ENCODE peak calls at places on chromosomes 5 and 9, in nine cellular contexts. G is osteoblast, U is adrenal gland, Q is body of pancreas, W is psoas muscle, J is upper lobe of right lung, B is neuronal stem cell, I is fibroblast of lung, P is right cardiac atrium. A is an unnamed sample.
A peak's percentile ranks its signal among the peaks of the same experiment; 100 is the strongest.

GRCh38 chr9:18274693-18275092 is 199.3 kb upstream of the ADAMTSL1 start:
- DNase-seq in G (no peak), U (no peak), Q (no peak), W (no peak), J (no peak), B (no peak), I (peak; percentile 33), P (no peak), A (peak; percentile 23)

GRCh38 chr9:35232867-35233544 is 71.2 kb downstream of the UNC13B start:
- DNase-seq in G (no peak), U (no peak), Q (peak; percentile 3), W (no peak), J (no peak), B (no peak), I (no peak), P (no peak), A (no peak)

GRCh38 chr9:87467187-87467586 is 30.5 kb upstream of the DAPK1 start:
- DNase-seq in G (no peak), U (no peak), Q (no peak), W (no peak), J (no peak), B (no peak), I (no peak), P (no peak), A (no peak)

GRCh38 chr5:2120361-2120760 is 237.6 kb upstream of the IRX4 start:
- DNase-seq in G (no peak), U (no peak), Q (no peak), W (no peak), J (no peak), B (no peak), I (no peak), P (no peak), A (no peak)

GRCh38 chr9:80787636-80788035 is 901.7 kb downstream of the TLE1 start:
- DNase-seq in G (no peak), U (no peak), Q (no peak), W (no peak), J (no peak), B (no peak), I (no peak), P (no peak), A (no peak)

GRCh38 chr5:33319841-33320240 is 120.9 kb upstream of the TARS1 start:
- DNase-seq in G (no peak), U (no peak), Q (no peak), W (no peak), J (no peak), B (no peak), I (peak; percentile 67), P (no peak), A (peak; percentile 44)

GRCh38 chr9:89890326-89890980 is 285.6 kb downstream of the GADD45G start:
- DNase-seq in G (no peak), U (no peak), Q (no peak), W (no peak), J (no peak), B (no peak), I (no peak), P (no peak), A (no peak)

GRCh38 chr9:98034593-98035546 is 21.7 kb upstream of the NANS start:
- DNase-seq in G (peak; percentile 45), U (peak; percentile 83), Q (peak; percentile 85), W (peak; percentile 88), J (peak; percentile 82), B (peak; percentile 82), I (peak; percentile 45), P (peak; percentile 85), A (peak; percentile 78)

GRCh38 chr5:136046231-136046630 is 17.4 kb downstream of the TGFBI start:
- DNase-seq in G (no peak), U (no peak), Q (no peak), W (no peak), J (peak; percentile 40), B (no peak), I (no peak), P (no peak), A (no peak)

GRCh38 chr5:136042665-136043121 is 13.9 kb downstream of the TGFBI start:
- DNase-seq in G (peak; percentile 74), U (no peak), Q (no peak), W (no peak), J (no peak), B (no peak), I (peak; percentile 82), P (no peak), A (peak; percentile 49)

GRCh38 chr5:136043551-136043950 is 14.8 kb downstream of the TGFBI start:
- DNase-seq in G (no peak), U (no peak), Q (no peak), W (no peak), J (no peak), B (no peak), I (peak; percentile 48), P (no peak), A (peak; percentile 47)

GRCh38 chr5:136042156-136042555 is 13.4 kb downstream of the TGFBI start:
- DNase-seq in G (no peak), U (no peak), Q (no peak), W (no peak), J (no peak), B (no peak), I (no peak), P (no peak), A (no peak)

DNA sequence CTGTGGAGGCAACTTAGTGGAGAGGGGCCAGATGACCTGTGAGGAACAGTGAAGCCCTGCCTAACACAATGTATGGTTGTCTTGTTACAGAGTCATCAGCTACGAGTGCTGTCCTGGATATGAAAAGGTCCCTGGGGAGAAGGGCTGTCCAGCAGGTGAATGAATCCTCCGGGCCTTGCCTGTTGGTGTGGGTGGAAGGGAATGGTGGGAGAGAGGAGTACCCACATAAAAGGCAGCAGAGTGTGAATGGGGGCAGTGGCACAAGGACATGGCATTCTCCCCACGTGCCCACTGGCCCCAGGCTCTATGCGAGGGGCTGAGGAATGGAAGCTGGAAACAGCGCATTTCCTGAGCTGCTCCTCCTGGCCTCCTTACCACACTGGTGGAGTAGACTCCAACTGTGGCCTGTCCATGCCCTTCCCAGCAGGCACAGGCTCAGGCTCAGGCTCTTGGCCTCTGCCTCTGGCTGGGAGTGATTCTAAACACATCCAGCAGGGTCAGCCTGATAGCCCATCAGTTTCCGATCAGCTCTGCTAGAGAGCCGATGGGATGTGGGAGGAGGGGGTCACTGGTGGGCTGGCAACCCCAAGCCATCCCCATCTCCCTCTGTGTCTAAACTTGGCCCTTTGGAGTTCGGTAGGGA is 15.3 kb downstream of the TGFBI start:
- DNase-seq in G (no peak), U (no peak), Q (no peak), W (no peak), J (peak; percentile 40), B (no peak), I (no peak), P (no peak), A (no peak)
- H3K4me1 ChIP-seq in G (peaks cover 43% of the 10 kb centered on the region), U (no peaks in the 10 kb centered on the region), Q (no peaks in the 10 kb centered on the region), W (peaks cover 4% of the 10 kb centered on the region), J (no peaks in the 10 kb centered on the region), B (peaks cover 2% of the 10 kb centered on the region), I (no peaks in the 10 kb centered on the region), P (peaks cover 4% of the 10 kb centered on the region), A (peaks cover 13% of the 10 kb centered on the region)

DNA sequence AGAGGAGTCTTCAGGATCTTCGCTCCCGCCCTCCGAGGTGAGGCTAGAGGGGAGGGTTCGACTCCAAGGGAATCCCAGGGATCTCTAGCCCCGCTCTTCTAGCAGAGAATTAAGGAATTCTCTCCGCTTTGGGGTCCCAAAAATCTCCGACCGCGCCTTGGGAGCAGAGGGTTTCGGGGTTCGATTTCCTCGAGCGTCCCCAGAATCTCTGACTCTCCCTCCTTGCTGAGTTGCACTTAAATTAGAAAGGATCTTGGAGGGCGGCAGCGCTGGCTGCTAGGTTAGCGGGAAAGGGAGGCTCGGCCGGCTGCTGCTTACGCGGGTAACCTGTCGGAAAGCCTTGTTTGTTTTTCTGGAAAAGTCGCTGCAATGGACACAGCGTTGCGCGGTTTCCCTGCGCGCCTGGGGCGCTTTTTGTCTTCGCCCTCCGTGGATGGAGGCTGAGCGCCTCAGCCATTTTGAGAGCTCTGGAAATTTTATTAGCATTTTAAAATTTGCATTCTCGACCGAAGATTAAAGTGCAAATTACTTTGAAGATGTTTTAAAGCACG is 1.5 kb downstream of the DMRT1 start:
- DNase-seq in G (no peak), U (no peak), Q (no peak), W (no peak), J (no peak), B (peak; percentile 35), I (no peak), P (no peak), A (no peak)
- H3K4me3 ChIP-seq in G (no peak overlapping the region), U (no peak overlapping the region), Q (no peak overlapping the region), W (no peak overlapping the region), J (no peak overlapping the region), B (no peak overlapping the region), I (no peak overlapping the region), P (no peak overlapping the region), A (no peak overlapping the region)

GRCh38 chr5:98928802-98929122 is at the start of gene CHD1:
- DNase-seq in G (peak; percentile 97), U (peak; percentile 94), Q (peak; percentile 96), W (peak; percentile 98), J (peak; percentile 98), B (peak; percentile 97), I (peak; percentile 96), P (peak; percentile 95), A (peak; percentile 98)

GRCh38 chr5:98927988-98928801 is 612 bp downstream of the CHD1 start:
- DNase-seq in G (peak; percentile 92), U (peak; percentile 82), Q (peak; percentile 78), W (peak; percentile 77), J (peak; percentile 93), B (peak; percentile 53), I (peak; percentile 65), P (peak; percentile 80), A (peak; percentile 82)

GRCh38 chr5:98929123-98929981 is 545 bp upstream of the CHD1 start:
- DNase-seq in G (peak; percentile 98), U (peak; percentile 97), Q (peak; percentile 96), W (peak; percentile 100), J (peak; percentile 96), B (peak; percentile 86), I (peak; percentile 94), P (peak; percentile 98), A (peak; percentile 99)

GRCh38 chr5:98929982-98930355 is 1.2 kb upstream of the CHD1 start:
- DNase-seq in G (no peak), U (peak; percentile 27), Q (peak; percentile 27), W (no peak), J (no peak), B (no peak), I (no peak), P (no peak), A (peak; percentile 28)

DNA sequence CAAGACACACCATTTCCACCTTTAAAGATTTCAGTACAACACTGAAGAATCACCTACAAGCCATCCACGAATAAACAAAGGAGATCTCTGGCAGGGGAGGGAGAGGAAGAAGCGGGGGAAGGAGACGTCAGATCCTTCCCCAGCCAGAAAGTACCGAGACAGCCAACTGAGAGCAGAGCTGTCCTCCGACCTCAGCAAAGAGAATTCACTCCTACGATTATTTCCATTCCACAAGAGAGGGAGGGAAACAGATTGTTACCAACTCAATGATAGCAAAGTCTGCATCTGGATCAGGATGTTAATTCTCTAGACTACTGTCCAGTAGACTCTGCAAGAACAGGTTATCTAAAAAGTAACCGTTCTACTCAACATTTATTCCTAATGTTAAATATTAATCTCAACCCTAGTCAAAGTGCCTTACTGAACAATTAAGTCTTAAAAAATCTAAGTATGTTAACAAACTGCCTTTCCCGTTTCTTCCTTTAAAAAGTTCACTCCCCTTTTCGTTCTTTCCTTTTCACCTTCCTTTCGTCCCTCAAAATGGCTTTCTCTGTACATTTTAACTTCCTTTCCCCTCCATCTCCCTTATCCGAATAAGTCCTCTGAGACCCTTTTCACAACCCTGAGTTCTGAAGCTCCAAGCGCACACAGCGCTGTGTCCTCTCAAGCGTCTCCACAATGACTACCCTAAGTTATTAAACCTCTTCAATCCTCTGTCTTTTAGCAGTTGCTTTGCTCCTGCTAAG is 1.4 kb downstream of the CHD1 start:
- DNase-seq in G (peak; percentile 73), U (peak; percentile 64), Q (peak; percentile 42), W (no peak), J (no peak), B (peak; percentile 21), I (peak; percentile 80), P (peak; percentile 27), A (peak; percentile 82)
- H3K4me1 ChIP-seq in G (peaks cover 18% of the 10 kb centered on the region), U (peaks cover 8% of the 10 kb centered on the region), Q (peaks cover 39% of the 10 kb centered on the region), W (peaks cover 42% of the 10 kb centered on the region), J (peaks cover 27% of the 10 kb centered on the region), B (no peaks in the 10 kb centered on the region), I (no peaks in the 10 kb centered on the region), P (no peaks in the 10 kb centered on the region), A (peaks cover 30% of the 10 kb centered on the region)

GRCh38 chr5:124054564-124054963 is 542.6 kb downstream of the CSNK1G3 start:
- DNase-seq in G (no peak), U (no peak), Q (no peak), W (no peak), J (no peak), B (no peak), I (no peak), P (no peak), A (no peak)

GRCh38 chr5:124057161-124057814 is 545.3 kb downstream of the CSNK1G3 start:
- DNase-seq in G (peak; percentile 21), U (peak; percentile 15), Q (peak; percentile 85), W (no peak), J (peak; percentile 63), B (no peak), I (no peak), P (no peak), A (no peak)

GRCh38 chr5:124057815-124058231 is 545.8 kb downstream of the CSNK1G3 start:
- DNase-seq in G (no peak), U (no peak), Q (no peak), W (no peak), J (no peak), B (no peak), I (no peak), P (no peak), A (no peak)

GRCh38 chr5:124059200-124059599 is 547.2 kb downstream of the CSNK1G3 start:
- DNase-seq in G (no peak), U (peak; percentile 21), Q (no peak), W (no peak), J (no peak), B (no peak), I (peak; percentile 40), P (no peak), A (peak; percentile 43)

DNA sequence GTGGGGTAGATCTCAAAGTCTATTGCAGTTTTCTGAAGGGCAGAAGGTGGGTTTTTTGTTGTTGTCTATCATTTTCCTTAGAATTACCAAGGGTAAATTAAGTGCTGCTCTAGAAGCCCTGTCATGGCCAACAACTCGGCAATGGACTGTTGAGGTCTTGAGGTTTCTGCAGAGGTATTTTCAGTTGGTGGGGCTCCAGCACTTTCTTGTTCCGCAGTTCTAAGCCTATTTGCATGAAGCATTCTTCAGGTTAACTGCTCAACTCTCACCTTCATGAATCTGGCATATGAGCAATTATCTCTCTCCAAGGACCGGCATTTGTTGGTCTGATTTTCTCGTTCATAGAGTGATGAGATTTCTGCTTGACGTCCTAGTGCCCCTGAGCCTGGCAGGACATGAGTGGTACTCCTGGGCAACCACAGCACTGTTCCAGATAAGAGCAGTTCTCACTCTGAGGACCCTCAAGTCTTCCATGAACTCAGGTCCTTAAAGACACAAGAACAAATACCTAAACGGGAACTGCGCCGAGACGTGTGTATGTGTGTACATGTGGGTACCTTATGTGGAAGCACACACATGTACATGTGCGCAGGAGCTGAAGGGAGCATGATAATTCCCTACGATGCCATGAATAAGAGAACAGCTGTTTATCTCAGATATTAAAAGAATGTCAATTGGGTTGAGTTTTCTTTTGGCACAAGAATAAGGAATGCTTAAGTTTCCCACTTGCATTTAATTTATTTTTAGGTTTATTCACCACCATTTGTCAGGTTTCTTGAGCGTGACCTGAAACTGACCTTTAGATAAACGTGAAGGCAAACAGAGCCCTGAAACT is 544.6 kb downstream of the CSNK1G3 start:
- DNase-seq in G (no peak), U (no peak), Q (no peak), W (no peak), J (peak; percentile 53), B (no peak), I (peak; percentile 74), P (no peak), A (no peak)
- H3K4me3 ChIP-seq in G (no peak overlapping the region), U (peak overlapping the region; percentile 28), Q (no peak overlapping the region), W (peak overlapping the region; percentile 9), J (peak overlapping the region; percentile 17), B (no peak overlapping the region), I (no peak overlapping the region), P (no peak overlapping the region), A (no peak overlapping the region)